ENCODE peak calls at places on chromosomes 11 and 22, in four cellular contexts. M, V, O and R are unnamed samples.

GRCh38 chr11:126318642-126319373 is 14.9 kb downstream of the DCPS start:
- DNase-seq in M (peak), V (no peak), O (peak), R (no peak)

GRCh38 chr22:49525776-49526535 is 301.7 kb downstream of the BRD1 start:
- DNase-seq in M (no peak), O (no peak), V (no peak), R (no peak)

GRCh38 chr22:50271519-50271970 is 1.4 kb upstream of the MAPK11 start:
- DNase-seq in V (peak), M (peak), O (no peak), R (peak)

GRCh38 chr22:47210686-47211085 is 448.2 kb downstream of the TBC1D22A start:
- DNase-seq in M (no peak), V (no peak), O (no peak), R (peak)

GRCh38 chr11:96036863-96037262 is 113.0 kb upstream of the MTMR2 start:
- DNase-seq in O (no peak), M (no peak), V (no peak), R (no peak)

GRCh38 chr11:28547395-28547794 is 439.2 kb downstream of the METTL15 start:
- DNase-seq in V (no peak), M (no peak), O (no peak), R (no peak)

GRCh38 chr22:44357962-44358553 is 45.3 kb upstream of the SHISAL1 start:
- DNase-seq in M (no peak), V (no peak), O (no peak), R (no peak)

GRCh38 chr11:84372366-84372765 is 1086.2 kb upstream of the CCDC90B start:
- DNase-seq in O (no peak), M (no peak), V (no peak), R (no peak)

GRCh38 chr11:44623321-44623715 is 57.9 kb downstream of the CD82 start:
- DNase-seq in O (no peak), M (no peak), V (no peak), R (no peak)

GRCh38 chr22:50482107-50483074 is 1.0 kb downstream of the ADM2 start:
- DNase-seq in M (no peak), O (no peak), V (no peak), R (no peak)

GRCh38 chr22:47394504-47395440 is 632.3 kb downstream of the TBC1D22A start:
- DNase-seq in M (no peak), V (no peak), O (no peak), R (no peak)

GRCh38 chr11:1206391-1207271 is 16.2 kb upstream of the MUC5B start:
- DNase-seq in V (no peak), M (peak), O (no peak), R (no peak)

GRCh38 chr22:39617761-39618757 is 47.5 kb downstream of the CACNA1I start:
- DNase-seq in V (no peak), M (peak), O (no peak), R (no peak)

GRCh38 chr11:110425751-110426545 is 3.8 kb upstream of the FDX1 start:
- DNase-seq in M (no peak), O (no peak), V (peak), R (no peak)

GRCh38 chr11:132123449-132123848 is 753.0 kb downstream of the NTM start:
- DNase-seq in O (no peak), M (no peak), V (no peak), R (no peak)

GRCh38 chr22:30206964-30207363 is 39.6 kb downstream of the LIF start:
- DNase-seq in V (no peak), M (peak), O (no peak), R (no peak)

GRCh38 chr11:72953631-72954030 is 139.4 kb downstream of the ATG16L2 start:
- DNase-seq in V (no peak), M (no peak), O (no peak), R (no peak)

GRCh38 chr11:23866641-23867040 is 630.2 kb upstream of the LUZP2 start:
- DNase-seq in O (no peak), V (no peak), M (no peak), R (no peak)

GRCh38 chr11:118434123-118434552 is 2.2 kb upstream of the KMT2A start:
- DNase-seq in O (no peak), M (peak), V (no peak), R (no peak)

GRCh38 chr11:108733479-108734116 is 68.7 kb downstream of the DDX10 start:
- DNase-seq in V (no peak), M (no peak), O (peak), R (no peak)

GRCh38 chr11:1628506-1629325 is 859 bp upstream of the KRTAP5-5 start:
- DNase-seq in M (peak), O (no peak), V (peak), R (peak)

GRCh38 chr11:8097926-8098325 is 16.9 kb downstream of the TUB start:
- DNase-seq in V (no peak), M (no peak), O (no peak), R (no peak)

GRCh38 chr22:41561335-41561734 is 525 bp downstream of the CSDC2 start:
- DNase-seq in O (no peak), M (no peak), V (no peak), R (no peak)

GRCh38 chr11:2677127-2677526 is 22.7 kb downstream of the KCNQ1OT1 start:
- DNase-seq in M (no peak), V (no peak), O (peak), R (no peak)

GRCh38 chr22:45248832-45249561 is 8.3 kb upstream of the KIAA0930 start:
- DNase-seq in O (peak), V (no peak), M (no peak), R (no peak)

GRCh38 chr11:128713595-128713994 is 19.7 kb downstream of the FLI1 start:
- DNase-seq in V (no peak), O (no peak), M (no peak), R (no peak)

GRCh38 chr22:25419247-25420113 is 145.0 kb upstream of the GRK3 start:
- DNase-seq in M (no peak), V (no peak), O (peak), R (no peak)

GRCh38 chr22:29268511-29269229 is 602 bp downstream of the EWSR1 start:
- DNase-seq in V (peak), O (no peak), M (peak), R (no peak)

GRCh38 chr11:47667135-47667534 is 24.8 kb upstream of the MTCH2 start:
- DNase-seq in V (no peak), M (no peak), O (no peak), R (no peak)
- TF ChIP-seq NRF1 in V (no peak), M (no peak), O (no peak), R (no peak)

DNA sequence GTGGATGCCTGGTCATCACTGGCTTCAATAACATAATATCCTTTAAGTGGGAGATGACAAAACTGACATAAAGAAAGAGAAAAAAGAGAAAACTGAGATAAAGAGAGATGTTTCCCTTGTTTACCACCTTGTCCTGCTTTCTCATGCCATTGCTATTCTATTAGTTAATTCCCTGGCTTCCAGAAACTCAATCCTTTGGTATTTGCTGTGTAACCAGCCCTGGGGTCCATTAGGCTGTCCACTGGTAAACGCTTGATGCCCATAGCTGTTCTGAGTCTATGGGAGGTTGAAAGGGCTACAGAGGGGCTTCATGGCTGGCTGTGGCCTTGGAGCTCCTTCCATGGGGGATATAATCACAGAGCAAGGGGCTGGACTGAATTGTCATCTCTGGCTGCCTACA is 243.4 kb upstream of the PLET1 start:
- DNase-seq in M (no peak), V (no peak), O (no peak), R (no peak)
- TF ChIP-seq NRF1 in M (no peak), V (no peak), O (no peak), R (no peak)

GRCh38 chr11:17580271-17580670 is 33.2 kb downstream of the OTOG start:
- DNase-seq in V (no peak), M (no peak), O (no peak), R (peak)

GRCh38 chr11:17578296-17578695 is 31.2 kb downstream of the OTOG start:
- DNase-seq in O (no peak), M (no peak), V (no peak), R (peak)

GRCh38 chr11:17581036-17581731 is 34.1 kb downstream of the OTOG start:
- DNase-seq in V (no peak), O (no peak), M (no peak), R (peak)

GRCh38 chr11:17578958-17579357 is 31.9 kb downstream of the OTOG start:
- DNase-seq in V (no peak), M (no peak), O (no peak), R (no peak)

DNA sequence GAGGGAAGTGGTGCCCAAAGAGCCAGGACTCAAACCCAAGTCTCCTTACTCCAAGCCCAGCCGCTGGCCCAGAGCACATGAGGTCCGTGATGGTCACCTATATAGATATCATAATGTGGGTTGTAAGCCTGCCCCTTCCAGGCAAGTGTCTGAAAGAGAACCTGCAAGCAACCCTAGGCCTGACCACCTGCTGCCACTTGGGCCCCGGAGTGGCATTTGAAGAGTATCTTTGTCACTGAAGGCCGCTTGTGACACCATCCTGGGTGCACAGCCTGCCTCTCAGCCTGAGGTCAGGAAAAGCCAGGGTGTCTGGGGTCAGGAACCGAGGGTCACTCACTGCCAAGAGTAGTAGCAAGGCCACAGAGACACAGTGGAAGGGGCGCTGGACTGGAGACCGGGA is 32.4 kb downstream of the OTOG start:
- DNase-seq in V (no peak), M (no peak), O (no peak), R (no peak)
- TF ChIP-seq NRF1 in V (no peak), M (no peak), O (no peak), R (no peak)

GRCh38 chr11:119933584-119933983 is 204.3 kb downstream of the TRIM29 start:
- DNase-seq in M (no peak), V (no peak), O (no peak), R (no peak)

GRCh38 chr11:119933164-119933563 is 204.2 kb upstream of the NECTIN1 start:
- DNase-seq in O (no peak), M (peak), V (no peak), R (no peak)

GRCh38 chr11:119928047-119928446 is 199.0 kb upstream of the NECTIN1 start:
- DNase-seq in M (no peak), O (no peak), V (peak), R (no peak)
- TF ChIP-seq NRF1 in M (no peak), O (no peak), V (no peak), R (no peak)

DNA sequence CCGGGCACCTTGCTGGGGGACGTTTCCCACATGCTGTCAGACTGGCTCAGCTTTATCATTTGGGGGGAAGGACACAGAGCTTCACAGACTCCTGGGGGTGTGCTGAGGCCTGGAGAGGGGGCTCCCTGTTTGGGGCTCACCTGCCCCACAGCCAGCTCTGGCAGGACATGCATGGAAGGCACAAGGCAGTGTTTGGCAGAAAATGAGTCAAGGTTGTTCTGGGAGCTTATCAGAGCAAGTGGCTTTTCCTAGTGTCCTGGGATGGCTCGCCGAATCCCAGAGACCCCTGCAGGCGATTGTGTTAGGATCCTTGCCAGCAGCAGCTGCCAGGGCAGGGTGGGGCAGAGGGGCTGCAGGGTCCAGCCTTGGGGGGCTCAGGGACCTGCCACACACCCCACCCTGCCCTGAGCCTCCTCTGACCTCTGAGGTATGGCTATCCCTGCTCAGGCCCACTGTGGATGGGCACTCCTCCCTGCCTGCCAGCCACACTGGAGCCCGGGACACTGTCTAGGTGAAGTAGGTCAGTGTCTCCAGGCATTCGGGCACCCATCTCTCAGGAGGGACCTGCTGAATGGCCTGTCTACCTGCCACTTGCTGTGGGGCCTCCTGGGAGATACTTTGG is 1323.0 kb downstream of the BRD1 start:
- DNase-seq in V (no peak), O (no peak), M (no peak), R (no peak)
- TF ChIP-seq NRF1 in V (no peak), O (no peak), M (no peak), R (no peak)

GRCh38 chr22:19244600-19245352 is 46.7 kb downstream of the CLTCL1 start:
- DNase-seq in O (no peak), V (peak), M (no peak), R (no peak)
- TF ChIP-seq NRF1 in O (no peak), V (no peak), M (no peak), R (no peak)

DNA sequence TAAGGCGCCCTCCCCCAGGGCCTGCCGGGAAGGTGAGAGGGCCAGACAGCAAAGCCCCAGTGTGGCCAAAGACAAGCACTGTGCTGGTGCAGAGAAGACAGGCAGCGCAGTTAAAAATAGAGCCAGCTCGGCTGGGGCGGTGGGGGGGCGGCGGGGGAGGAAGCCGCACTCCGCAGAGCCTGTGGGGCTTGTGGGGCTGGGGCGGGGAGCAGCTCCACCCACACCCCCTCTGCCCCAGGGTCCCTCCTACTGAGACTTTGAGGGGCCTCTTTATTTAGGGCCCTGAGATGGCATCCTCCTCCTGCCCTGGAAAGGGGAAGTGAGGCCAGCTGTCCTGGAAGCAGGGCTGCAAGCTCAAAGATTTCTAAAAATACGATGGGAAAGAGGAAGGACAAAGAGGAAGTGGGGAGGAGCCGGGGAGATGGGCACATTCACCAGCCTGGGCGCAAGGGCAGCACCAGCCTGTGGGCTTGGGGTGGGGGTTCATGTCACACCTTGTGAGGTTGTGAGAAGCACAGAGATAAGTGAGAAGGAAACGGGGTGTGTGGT is 2.6 kb downstream of the CYTH4 start:
- DNase-seq in V (no peak), M (no peak), O (peak), R (no peak)
- TF ChIP-seq NRF1 in V (no peak), M (no peak), O (no peak), R (no peak)

GRCh38 chr11:120344302-120345004 is 8.2 kb downstream of the ARHGEF12 start:
- DNase-seq in O (peak), M (no peak), V (no peak), R (no peak)
- TF ChIP-seq NRF1 in O (no peak), M (no peak), V (no peak), R (no peak)